ENCODE peak calls at places on chromosomes 3 and 15, in five cellular contexts. R is fibroblast of lung, M is HepG2, C is thoracic aorta, N is mesothelial cell of epicardium. P is an unnamed sample.

GRCh38 chr3:108983051-108983450 is 29.4 kb upstream of the GUCA1C start:
- DNase-seq in C (no peak), M (no peak), R (no peak), N (no peak), P (no peak)

GRCh38 chr15:80778964-80779657 is at the start of gene CEMIP:
- DNase-seq in R (peak), C (no peak), N (peak), M (peak), P (peak)

GRCh38 chr3:187101184-187102072 is 37.9 kb downstream of the RPL39L start:
- DNase-seq in M (peak), C (peak), R (peak), N (peak), P (no peak)

GRCh38 chr3:39460677-39461076 is 6.8 kb upstream of the MOBP start:
- DNase-seq in N (no peak), C (no peak), M (no peak), R (no peak), P (no peak)

GRCh38 chr3:57977755-57978715 is 30.2 kb upstream of the FLNB start:
- DNase-seq in M (peak), C (no peak), N (no peak), R (no peak), P (peak)

GRCh38 chr15:92011611-92012367 is 158.3 kb downstream of the SLCO3A1 start:
- DNase-seq in M (no peak), N (no peak), C (peak), R (no peak), P (no peak)

GRCh38 chr3:137763594-137763938 is 549 bp upstream of the SOX14 start:
- DNase-seq in C (no peak), M (no peak), N (no peak), R (no peak), P (peak)

GRCh38 chr3:45214061-45214680 is 11.9 kb downstream of the TMEM158 start:
- DNase-seq in R (no peak), N (no peak), C (no peak), M (no peak), P (no peak)

GRCh38 chr3:72659609-72660008 is 188.6 kb downstream of the SHQ1 start:
- DNase-seq in N (no peak), C (no peak), M (no peak), R (no peak), P (no peak)

GRCh38 chr15:62676891-62677290 is 365.7 kb upstream of the TPM1 start:
- DNase-seq in M (no peak), C (no peak), N (no peak), R (no peak), P (no peak)

GRCh38 chr15:95620934-95621579 is 709.4 kb upstream of the NR2F2 start:
- DNase-seq in R (peak), M (no peak), C (no peak), N (no peak), P (no peak)

GRCh38 chr3:125141596-125142417 is 70.7 kb downstream of the SLC12A8 start:
- DNase-seq in M (no peak), N (no peak), R (peak), C (no peak), P (peak)

GRCh38 chr15:61227269-61228024 is 1.7 kb downstream of the RORA start:
- DNase-seq in N (peak), M (no peak), C (no peak), R (peak), P (peak)

GRCh38 chr15:66251065-66251789 is 2.3 kb downstream of the MEGF11 start:
- DNase-seq in M (no peak), N (no peak), R (no peak), C (no peak), P (no peak)

GRCh38 chr3:46913644-46914043 is 36.1 kb downstream of the PTH1R start:
- DNase-seq in C (no peak), M (no peak), R (peak), N (peak), P (no peak)

GRCh38 chr15:44087578-44088190 is 107.4 kb downstream of the FRMD5 start:
- DNase-seq in C (no peak), N (no peak), M (no peak), R (peak), P (no peak)

GRCh38 chr15:57302640-57303257 is 73.6 kb upstream of the CGNL1 start:
- DNase-seq in N (no peak), R (no peak), C (no peak), M (peak), P (no peak)

GRCh38 chr3:84666468-84666867 is 292.3 kb upstream of the CADM2 start:
- DNase-seq in N (no peak), M (no peak), R (no peak), C (no peak), P (no peak)

GRCh38 chr3:66456711-66457173 is 44.1 kb downstream of the LRIG1 start:
- DNase-seq in R (no peak), C (no peak), M (no peak), N (no peak), P (no peak)

GRCh38 chr15:43232289-43232874 is 11.6 kb upstream of the EPB42 start:
- DNase-seq in M (no peak), C (no peak), N (no peak), R (no peak), P (no peak)

GRCh38 chr15:94229591-94230365 is 1.6 kb upstream of the MCTP2 start:
- DNase-seq in N (no peak), R (no peak), M (no peak), C (no peak), P (no peak)

GRCh38 chr3:61628636-61629035 is 67.3 kb downstream of the PTPRG start:
- DNase-seq in C (no peak), M (no peak), R (no peak), N (no peak), P (no peak)

DNA sequence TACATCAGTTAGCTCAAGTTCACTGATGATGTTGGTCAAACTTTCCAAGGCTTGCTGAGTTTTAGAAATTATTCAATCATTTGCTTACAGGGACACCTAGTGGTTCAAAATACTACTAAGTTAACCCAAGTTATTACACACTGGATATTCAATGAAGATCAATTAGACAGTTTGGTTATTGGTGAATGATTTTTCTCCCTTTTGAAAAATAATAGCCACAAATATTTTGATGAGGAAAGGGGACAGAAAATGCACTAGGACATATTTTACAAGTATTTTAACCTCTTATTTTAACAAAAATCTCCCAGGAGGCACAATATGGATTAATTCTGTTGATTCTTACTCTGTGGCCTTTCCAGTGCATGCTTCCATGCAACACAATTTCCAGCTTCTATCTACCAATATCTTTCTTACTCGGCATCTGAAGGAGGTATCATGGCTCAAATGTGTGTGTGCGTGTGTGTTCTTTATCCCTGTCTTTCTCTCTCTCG is 20.1 kb upstream of the GOLGA6L2 start:
- DNase-seq in C (no peak), R (peak), N (no peak), M (peak), P (no peak)
- TF ChIP-seq CTCF in C (peak), R (peak), N (no peak), M (peak), P (peak)

GRCh38 chr15:64423970-64424369 is 36.3 kb downstream of the TRIP4 start:
- DNase-seq in R (no peak), N (no peak), M (no peak), C (no peak), P (no peak)

GRCh38 chr15:64430000-64430735 is 30.2 kb upstream of the ZNF609 start:
- DNase-seq in R (peak), C (no peak), M (no peak), N (no peak), P (no peak)

GRCh38 chr15:64422697-64423096 is 35.1 kb downstream of the TRIP4 start:
- DNase-seq in C (no peak), R (no peak), M (no peak), N (no peak), P (no peak)

GRCh38 chr15:64429448-64429847 is 30.9 kb upstream of the ZNF609 start:
- DNase-seq in R (no peak), C (no peak), M (no peak), N (no peak), P (no peak)

DNA sequence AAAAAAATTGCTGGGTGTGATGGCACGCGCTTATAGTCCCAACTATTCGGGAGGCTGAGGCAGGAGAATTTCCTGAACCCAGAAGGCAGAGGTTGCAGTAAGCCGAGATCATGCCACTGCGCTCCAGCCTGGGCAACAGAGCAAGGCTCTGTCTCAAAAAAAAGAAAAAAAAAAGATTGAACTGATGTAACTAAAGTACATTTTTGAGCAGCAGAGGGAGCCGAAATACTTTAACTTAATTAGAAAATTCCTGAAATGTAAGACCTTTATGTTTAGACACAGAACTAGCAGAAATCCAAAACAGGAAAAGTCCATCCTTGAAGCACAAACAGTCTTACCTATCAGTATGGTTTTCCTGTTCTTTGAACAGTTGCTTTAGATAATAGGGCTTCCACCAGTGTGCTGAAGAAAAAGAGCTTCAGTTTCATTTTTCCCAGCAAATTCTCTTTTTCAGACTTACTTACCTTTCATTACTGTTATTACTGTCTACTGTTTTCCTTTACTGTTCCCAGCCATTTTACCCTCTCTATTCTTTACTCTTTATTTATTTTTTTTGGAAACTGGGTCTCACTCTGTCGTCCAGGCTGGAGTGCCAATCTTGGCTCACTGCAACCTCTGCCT is 33.4 kb upstream of the ZNF609 start:
- DNase-seq in R (peak), C (no peak), N (no peak), M (peak), P (no peak)
- TF ChIP-seq CTCF in R (peak), C (no peak), N (no peak), M (peak), P (no peak)

GRCh38 chr3:12841970-12842328 is 584 bp upstream of the RPL32 start:
- DNase-seq in N (no peak), R (no peak), C (no peak), M (no peak), P (no peak)
- TF ChIP-seq CTCF in N (peak), R (no peak), C (no peak), M (no peak), P (no peak)

GRCh38 chr3:102466001-102466400 is 31.2 kb downstream of the ZPLD1 start:
- DNase-seq in C (no peak), N (no peak), M (no peak), R (no peak), P (no peak)

GRCh38 chr3:102473648-102474047 is 38.8 kb downstream of the ZPLD1 start:
- DNase-seq in M (no peak), N (no peak), C (no peak), R (no peak), P (no peak)

GRCh38 chr3:102471491-102471890 is 36.7 kb downstream of the ZPLD1 start:
- DNase-seq in R (no peak), C (no peak), N (no peak), M (no peak), P (no peak)

GRCh38 chr3:102474207-102474606 is 39.4 kb downstream of the ZPLD1 start:
- DNase-seq in R (no peak), M (no peak), C (no peak), N (no peak), P (no peak)

DNA sequence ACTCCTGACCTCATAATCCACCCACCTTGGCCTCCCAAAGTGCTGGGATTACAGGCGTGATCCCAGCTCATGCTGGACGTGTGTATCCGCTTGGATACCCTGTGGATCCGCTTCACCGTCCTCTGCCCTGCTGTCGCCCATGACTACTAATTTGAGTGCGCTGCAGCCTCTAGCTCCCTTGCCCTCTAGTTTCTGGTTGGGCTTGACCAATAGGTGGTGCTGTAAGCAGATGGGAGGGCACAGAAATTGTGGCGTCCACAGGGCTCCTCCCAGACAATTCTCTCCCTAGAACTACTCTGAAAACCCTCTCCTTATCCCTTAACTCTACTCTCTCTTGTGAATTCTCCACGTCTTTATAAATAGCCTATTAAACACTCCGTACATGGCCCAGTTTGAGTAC is 36.2 kb downstream of the ZPLD1 start:
- DNase-seq in N (no peak), C (no peak), M (no peak), R (no peak), P (no peak)
- TF ChIP-seq CTCF in N (no peak), C (no peak), M (peak), R (peak), P (no peak)

GRCh38 chr3:177576754-177577153 is 379.5 kb upstream of the TBL1XR1 start:
- DNase-seq in M (no peak), C (no peak), N (no peak), R (no peak), P (no peak)
- TF ChIP-seq CTCF in M (no peak), C (no peak), N (no peak), R (no peak), P (no peak)